ENCODE peak calls at places on chromosomes 4 and X, in eight cellular contexts. W is tibial artery; F is A549; C is aorta; P is mammary epithelial cell; S is effector memory CD4-positive, alpha-beta T cell; L is lower lobe of right lung; G is endodermal cell. B is an unnamed sample.
A peak's percentile ranks its signal among the peaks of the same experiment; 100 is the strongest.

GRCh38 chr4:3441501-3442459 is at the start of gene HGFAC:
- DNase-seq in G (no peak), S (no peak), P (no peak), W (peak; percentile 64), L (no peak), F (no peak), C (peak; percentile 45), B (no peak)

GRCh38 chrX:40153335-40154221 is 55.8 kb upstream of the BCOR start:
- DNase-seq in C (peak; percentile 71), F (peak; percentile 35), L (peak; percentile 65), G (peak; percentile 83), W (peak; percentile 73), S (no peak), P (no peak), B (peak; percentile 53)

GRCh38 chrX:20451936-20452335 is 185.2 kb upstream of the RPS6KA3 start:
- DNase-seq in F (no peak), G (no peak), L (no peak), P (no peak), C (no peak), W (no peak), S (no peak), B (no peak)

GRCh38 chrX:139881572-139881971 is 51.3 kb downstream of the ATP11C start:
- DNase-seq in C (no peak), L (no peak), G (no peak), F (no peak), P (no peak), S (no peak), W (no peak), B (no peak)

GRCh38 chrX:153863251-153863991 is 22.6 kb downstream of the L1CAM start:
- DNase-seq in C (no peak), F (no peak), W (no peak), L (no peak), S (no peak), P (no peak), G (no peak), B (no peak)

GRCh38 chr4:164384416-164384815 is 369.5 kb upstream of the SMIM31 start:
- DNase-seq in P (no peak), W (no peak), L (no peak), G (no peak), C (no peak), F (no peak), S (no peak), B (no peak)

GRCh38 chrX:30156880-30157560 is 58.3 kb upstream of the MAGEB2 start:
- DNase-seq in L (no peak), F (no peak), C (no peak), G (no peak), W (no peak), S (no peak), P (no peak), B (no peak)

GRCh38 chr4:14465498-14465897 is 536.8 kb upstream of the CPEB2 start:
- DNase-seq in F (no peak), P (no peak), S (no peak), W (no peak), C (no peak), G (no peak), L (no peak), B (no peak)

GRCh38 chrX:141619336-141619735 is 29.8 kb downstream of the SPANXA2 start:
- DNase-seq in C (no peak), L (no peak), W (no peak), P (no peak), G (no peak), S (no peak), F (no peak), B (no peak)

GRCh38 chr4:165331823-165332222 is 4.4 kb downstream of the MSMO1 start:
- DNase-seq in F (no peak), W (no peak), L (no peak), S (no peak), C (no peak), G (peak; percentile 54), P (no peak), B (no peak)

GRCh38 chrX:253451-254297 is 27.5 kb upstream of the PLCXD1 start:
- DNase-seq in W (no peak), C (no peak), S (no peak), F (no peak), L (peak; percentile 40), P (no peak), G (peak; percentile 33), B (no peak)

GRCh38 chr4:82903737-82904136 is 3.2 kb downstream of the THAP9 start:
- DNase-seq in P (no peak), F (no peak), W (no peak), L (no peak), S (no peak), G (no peak), C (no peak), B (no peak)

DNA sequence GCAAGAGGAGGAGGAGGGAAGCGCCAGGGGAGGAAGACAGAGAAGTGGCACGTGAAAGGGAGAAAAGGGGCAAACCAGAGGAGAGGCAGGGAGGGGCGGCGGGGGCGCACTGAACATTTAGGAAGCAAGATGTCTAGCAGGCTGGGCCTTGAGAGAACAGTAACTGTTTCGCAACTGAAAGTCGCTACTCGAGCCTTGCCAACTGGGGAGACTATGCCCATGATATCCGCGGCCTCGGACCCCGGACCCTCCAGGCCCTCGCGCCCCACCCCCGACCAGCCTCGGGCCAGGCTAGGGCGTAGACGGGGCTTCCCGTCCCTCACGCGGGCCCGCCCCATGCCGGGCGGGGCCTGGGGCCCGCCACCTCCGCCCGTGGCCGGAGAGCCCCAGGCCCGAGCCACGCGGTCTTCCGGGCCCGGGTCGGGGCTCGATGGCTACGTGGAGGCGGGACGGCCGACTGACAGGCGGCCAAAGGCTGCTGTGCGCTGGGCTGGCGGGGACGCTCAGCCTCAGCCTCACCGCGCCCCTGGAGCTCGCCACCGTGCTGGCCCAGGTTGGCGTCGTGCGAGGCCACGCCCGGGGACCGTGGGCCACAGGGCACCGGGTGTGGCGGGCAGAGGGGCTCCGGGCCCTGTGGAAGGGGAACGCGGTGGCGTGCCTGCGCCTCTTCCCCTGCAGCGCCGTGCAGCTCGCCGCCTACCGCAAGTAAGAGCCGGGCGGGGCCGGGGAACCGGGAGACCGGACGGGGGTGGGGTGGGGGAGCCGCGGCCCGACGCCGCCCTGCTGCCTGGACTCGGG is at the start of gene SLC25A43:
- DNase-seq in W (peak; percentile 65), P (peak; percentile 11), S (peak; percentile 0), G (peak; percentile 71), F (peak; percentile 67), C (peak; percentile 58), L (peak; percentile 66), B (peak; percentile 34)
- H3K27ac ChIP-seq in W (peak within 1 kb of the TSS; percentile 84), P (peak within 1 kb of the TSS; percentile 33), S (peak within 1 kb of the TSS; percentile 58), G (no peak within 1 kb of the TSS), F (peak within 1 kb of the TSS; percentile 97), C (no peak within 1 kb of the TSS), L (peak within 1 kb of the TSS; percentile 81), B (peak within 1 kb of the TSS; percentile 33)

GRCh38 chr4:190019023-190019858 is 7.8 kb downstream of the FRG2 start:
- DNase-seq in W (no peak), S (no peak), C (no peak), F (no peak), L (no peak), G (peak; percentile 52), P (no peak), B (no peak)
- H3K9me3 ChIP-seq in W (no peaks in the 10 kb centered on the region), S (no peaks in the 10 kb centered on the region), C (no peaks in the 10 kb centered on the region), F (no peaks in the 10 kb centered on the region), L (no peaks in the 10 kb centered on the region), G (no peaks in the 10 kb centered on the region), P (peaks cover 5% of the 10 kb centered on the region), B (no peaks in the 10 kb centered on the region)

GRCh38 chr4:88597970-88598369 is 5.7 kb downstream of the HERC3 start:
- DNase-seq in F (no peak), S (no peak), G (no peak), L (no peak), P (no peak), C (no peak), W (no peak), B (no peak)

GRCh38 chr4:88599298-88599697 is 7.0 kb downstream of the HERC3 start:
- DNase-seq in W (no peak), S (no peak), C (no peak), L (no peak), G (no peak), P (peak; percentile 46), F (no peak), B (no peak)

GRCh38 chr4:88604978-88605678 is 12.8 kb downstream of the HERC3 start:
- DNase-seq in L (no peak), C (no peak), W (no peak), F (no peak), P (no peak), S (no peak), G (no peak), B (no peak)

GRCh38 chr4:88600129-88600849 is 8.0 kb downstream of the HERC3 start:
- DNase-seq in L (no peak), F (no peak), C (no peak), G (no peak), W (no peak), S (no peak), P (peak; percentile 89), B (no peak)

GRCh38 chr4:88599714-88600113 is 7.4 kb downstream of the HERC3 start:
- DNase-seq in C (no peak), P (no peak), F (no peak), G (no peak), W (no peak), L (no peak), S (no peak), B (no peak)
- H3K4me3 ChIP-seq in C (no peak overlapping the region), P (peak overlapping the region; percentile 18), F (no peak overlapping the region), G (no peak overlapping the region), W (peak overlapping the region; percentile 25), L (peak overlapping the region; percentile 2), S (peak overlapping the region; percentile 23), B (peak overlapping the region; percentile 72)

DNA sequence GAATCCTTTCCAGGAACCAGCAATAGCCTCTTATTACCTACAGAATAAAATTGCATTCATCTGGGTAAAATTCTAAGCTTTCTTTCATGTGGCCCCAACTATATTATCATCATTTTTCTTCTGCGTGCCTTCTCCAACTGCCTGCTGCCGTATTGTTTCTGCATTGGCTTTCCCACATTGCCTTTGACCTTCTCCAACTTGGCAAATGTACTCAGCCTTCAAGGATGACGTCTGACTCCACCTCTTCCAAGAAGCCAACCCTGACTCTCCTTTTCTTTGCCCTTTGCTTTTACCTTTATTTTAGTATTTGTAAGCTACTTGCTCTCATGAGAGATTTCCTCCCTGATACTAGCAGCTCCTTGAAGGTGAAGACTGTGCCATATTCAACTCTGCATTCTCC is 200.4 kb upstream of the FAM9B start:
- DNase-seq in C (no peak), L (no peak), S (no peak), W (no peak), G (no peak), F (no peak), P (no peak), B (no peak)
- H3K27ac ChIP-seq in C (no peak overlapping the region), L (no peak overlapping the region), S (no peak overlapping the region), W (no peak overlapping the region), G (no peak overlapping the region), F (no peak overlapping the region), P (no peak overlapping the region), B (no peak overlapping the region)

GRCh38 chr4:43651991-43652390 is 759.5 kb downstream of the GRXCR1 start:
- DNase-seq in W (no peak), L (no peak), S (no peak), C (no peak), P (no peak), F (no peak), G (no peak), B (no peak)
- H3K9me3 ChIP-seq in W (no peaks in the 10 kb centered on the region), L (no peaks in the 10 kb centered on the region), S (no peaks in the 10 kb centered on the region), C (peaks cover 5% of the 10 kb centered on the region), P (no peaks in the 10 kb centered on the region), F (no peaks in the 10 kb centered on the region), G (peaks cover 10% of the 10 kb centered on the region), B (peaks cover 2% of the 10 kb centered on the region)

B was measured in CD4-positive, CD25-positive, alpha-beta regulatory T cell.